ENCODE peak calls at places on chromosomes 6 and 20, in four cellular contexts. One of them, this sample, is unnamed. For H3K4me1, the result is how much of the 10 kb centered on the place peaks cover.

GRCh38 chr6:13696226-13696625 is 15.4 kb downstream of the RANBP9 start:
- DNase-seq in CD8-positive, alpha-beta T cell: no peak
- DNase-seq in mucosa of descending colon: no peak
- DNase-seq in colonic mucosa: no peak
- DNase-seq in this sample: no peak

GRCh38 chr20:47744803-47745202 is 40.5 kb downstream of the SULF2 start:
- DNase-seq in CD8-positive, alpha-beta T cell: no peak
- DNase-seq in mucosa of descending colon: no peak
- DNase-seq in colonic mucosa: no peak
- DNase-seq in this sample: no peak

GRCh38 chr6:136571065-136571464 is 20.8 kb upstream of the MAP7 start:
- DNase-seq in CD8-positive, alpha-beta T cell: no peak
- DNase-seq in mucosa of descending colon: no peak
- DNase-seq in colonic mucosa: no peak
- DNase-seq in this sample: no peak

GRCh38 chr6:142355481-142356174 is 53.8 kb downstream of the ADGRG6 start:
- DNase-seq in CD8-positive, alpha-beta T cell: no peak
- DNase-seq in mucosa of descending colon: no peak
- DNase-seq in colonic mucosa: no peak
- DNase-seq in this sample: no peak

GRCh38 chr6:75244063-75244575 is 518 bp upstream of the COX7A2 start:
- DNase-seq in CD8-positive, alpha-beta T cell: no peak
- DNase-seq in mucosa of descending colon: no peak
- DNase-seq in colonic mucosa: peak
- DNase-seq in this sample: no peak

GRCh38 chr6:79134699-79135474 is 56.8 kb upstream of the PHIP start:
- DNase-seq in CD8-positive, alpha-beta T cell: no peak
- DNase-seq in mucosa of descending colon: no peak
- DNase-seq in colonic mucosa: no peak
- DNase-seq in this sample: no peak

GRCh38 chr6:90136850-90137249 is 159.8 kb downstream of the BACH2 start:
- DNase-seq in CD8-positive, alpha-beta T cell: no peak
- DNase-seq in mucosa of descending colon: no peak
- DNase-seq in colonic mucosa: no peak
- DNase-seq in this sample: no peak

GRCh38 chr6:143778926-143779325 is 64.2 kb upstream of the LTV1 start:
- DNase-seq in CD8-positive, alpha-beta T cell: no peak
- DNase-seq in mucosa of descending colon: no peak
- DNase-seq in colonic mucosa: no peak
- DNase-seq in this sample: no peak

GRCh38 chr6:29633532-29633901 is 534 bp upstream of the GABBR1 start:
- DNase-seq in CD8-positive, alpha-beta T cell: no peak
- DNase-seq in mucosa of descending colon: no peak
- DNase-seq in colonic mucosa: no peak
- DNase-seq in this sample: no peak

GRCh38 chr20:11807070-11807741 is 110.5 kb upstream of the BTBD3 start:
- DNase-seq in CD8-positive, alpha-beta T cell: no peak
- DNase-seq in mucosa of descending colon: no peak
- DNase-seq in colonic mucosa: no peak
- DNase-seq in this sample: no peak

GRCh38 chr6:29628419-29629281 is 4.3 kb downstream of the GABBR1 start:
- DNase-seq in CD8-positive, alpha-beta T cell: peak
- DNase-seq in mucosa of descending colon: peak
- DNase-seq in colonic mucosa: peak
- DNase-seq in this sample: peak

GRCh38 chr20:57400262-57400701 is 9.1 kb downstream of the RBM38 start:
- DNase-seq in CD8-positive, alpha-beta T cell: no peak
- DNase-seq in mucosa of descending colon: peak
- DNase-seq in colonic mucosa: no peak
- DNase-seq in this sample: no peak

GRCh38 chr6:145199961-145200360 is 535.4 kb downstream of the EPM2A start:
- DNase-seq in CD8-positive, alpha-beta T cell: no peak
- DNase-seq in mucosa of descending colon: no peak
- DNase-seq in colonic mucosa: no peak
- DNase-seq in this sample: no peak

GRCh38 chr6:96394727-96395126 is 126.9 kb upstream of the UFL1 start:
- DNase-seq in CD8-positive, alpha-beta T cell: no peak
- DNase-seq in mucosa of descending colon: no peak
- DNase-seq in colonic mucosa: no peak
- DNase-seq in this sample: no peak

GRCh38 chr6:11485261-11485660 is 52.3 kb upstream of the TMEM170B start:
- DNase-seq in CD8-positive, alpha-beta T cell: no peak
- DNase-seq in mucosa of descending colon: no peak
- DNase-seq in colonic mucosa: no peak
- DNase-seq in this sample: no peak

GRCh38 chr6:70673601-70674000 is 5.9 kb downstream of the SMAP1 start:
- DNase-seq in CD8-positive, alpha-beta T cell: no peak
- DNase-seq in mucosa of descending colon: no peak
- DNase-seq in colonic mucosa: no peak
- DNase-seq in this sample: no peak

GRCh38 chr6:44416103-44416502 is 28.6 kb downstream of the CDC5L start:
- DNase-seq in CD8-positive, alpha-beta T cell: no peak
- DNase-seq in mucosa of descending colon: no peak
- DNase-seq in colonic mucosa: no peak
- DNase-seq in this sample: no peak

GRCh38 chr20:19497064-19497463 is 261.0 kb upstream of the RIN2 start:
- DNase-seq in CD8-positive, alpha-beta T cell: no peak
- DNase-seq in mucosa of descending colon: no peak
- DNase-seq in colonic mucosa: no peak
- DNase-seq in this sample: no peak

GRCh38 chr6:106527979-106528378 is 101.3 kb downstream of the RTN4IP1 start:
- DNase-seq in CD8-positive, alpha-beta T cell: no peak
- DNase-seq in mucosa of descending colon: no peak
- DNase-seq in colonic mucosa: no peak
- DNase-seq in this sample: no peak

GRCh38 chr20:64119681-64120341 is 12.4 kb upstream of the NPBWR2 start:
- DNase-seq in CD8-positive, alpha-beta T cell: no peak
- DNase-seq in mucosa of descending colon: no peak
- DNase-seq in colonic mucosa: no peak
- DNase-seq in this sample: no peak

GRCh38 chr20:31819083-31819784 is at the start of gene MYLK2:
- DNase-seq in CD8-positive, alpha-beta T cell: no peak
- DNase-seq in mucosa of descending colon: no peak
- DNase-seq in colonic mucosa: no peak
- DNase-seq in this sample: no peak

GRCh38 chr6:111784423-111784822 is 88.8 kb downstream of the FYN start:
- DNase-seq in CD8-positive, alpha-beta T cell: no peak
- DNase-seq in mucosa of descending colon: no peak
- DNase-seq in colonic mucosa: no peak
- DNase-seq in this sample: no peak

GRCh38 chr20:4243071-4243470 is 227.7 kb upstream of the RNF24 start:
- DNase-seq in CD8-positive, alpha-beta T cell: no peak
- DNase-seq in mucosa of descending colon: no peak
- DNase-seq in colonic mucosa: no peak
- DNase-seq in this sample: no peak

GRCh38 chr20:3218307-3218988 is 9.2 kb downstream of the ITPA start:
- DNase-seq in CD8-positive, alpha-beta T cell: peak
- DNase-seq in mucosa of descending colon: peak
- DNase-seq in colonic mucosa: peak
- DNase-seq in this sample: no peak

GRCh38 chr20:62961310-62961783 is 8.8 kb downstream of the SLC17A9 start:
- DNase-seq in CD8-positive, alpha-beta T cell: no peak
- DNase-seq in mucosa of descending colon: no peak
- DNase-seq in colonic mucosa: no peak
- DNase-seq in this sample: no peak

GRCh38 chr20:16007978-16008377 is 565.3 kb downstream of the KIF16B start:
- DNase-seq in CD8-positive, alpha-beta T cell: no peak
- DNase-seq in mucosa of descending colon: no peak
- DNase-seq in colonic mucosa: no peak
- DNase-seq in this sample: no peak

GRCh38 chr6:13357551-13358075 is 29.3 kb upstream of the TBC1D7 start:
- DNase-seq in CD8-positive, alpha-beta T cell: no peak
- DNase-seq in mucosa of descending colon: no peak
- DNase-seq in colonic mucosa: no peak
- DNase-seq in this sample: no peak

GRCh38 chr6:137652961-137653697 is 158.9 kb upstream of the OLIG3 start:
- DNase-seq in CD8-positive, alpha-beta T cell: no peak
- DNase-seq in mucosa of descending colon: no peak
- DNase-seq in colonic mucosa: no peak
- DNase-seq in this sample: no peak

GRCh38 chr6:150876598-150876997 is 11.1 kb downstream of the MTHFD1L start:
- DNase-seq in CD8-positive, alpha-beta T cell: no peak
- DNase-seq in mucosa of descending colon: no peak
- DNase-seq in colonic mucosa: peak
- DNase-seq in this sample: no peak

GRCh38 chr20:9989066-9989724 is 45.6 kb upstream of the ANKEF1 start:
- DNase-seq in CD8-positive, alpha-beta T cell: no peak
- DNase-seq in mucosa of descending colon: no peak
- DNase-seq in colonic mucosa: no peak
- DNase-seq in this sample: no peak

GRCh38 chr20:23889775-23890187 is 10.2 kb upstream of the CST5 start:
- DNase-seq in CD8-positive, alpha-beta T cell: peak
- DNase-seq in mucosa of descending colon: peak
- DNase-seq in colonic mucosa: peak
- DNase-seq in this sample: no peak

GRCh38 chr6:33430991-33431879 is 11.4 kb downstream of the SYNGAP1 start:
- DNase-seq in CD8-positive, alpha-beta T cell: peak
- DNase-seq in mucosa of descending colon: peak
- DNase-seq in colonic mucosa: no peak
- DNase-seq in this sample: peak
- H3K4me3 ChIP-seq in CD8-positive, alpha-beta T cell: peak
- H3K4me3 ChIP-seq in mucosa of descending colon: no peak
- H3K4me3 ChIP-seq in colonic mucosa: no peak
- H3K4me3 ChIP-seq in this sample: no peak

GRCh38 chr20:38076548-38076947 is 43.0 kb downstream of the RPRD1B start:
- DNase-seq in CD8-positive, alpha-beta T cell: no peak
- DNase-seq in mucosa of descending colon: no peak
- DNase-seq in colonic mucosa: no peak
- DNase-seq in this sample: no peak
- H3K4me1 ChIP-seq in CD8-positive, alpha-beta T cell: under half
- H3K4me1 ChIP-seq in mucosa of descending colon: under half
- H3K4me1 ChIP-seq in colonic mucosa: under half
- H3K4me1 ChIP-seq in this sample: under half

GRCh38 chr6:97668716-97669115 is 385.7 kb upstream of the MMS22L start:
- DNase-seq in CD8-positive, alpha-beta T cell: no peak
- DNase-seq in mucosa of descending colon: no peak
- DNase-seq in colonic mucosa: no peak
- DNase-seq in this sample: no peak
- H3K4me3 ChIP-seq in CD8-positive, alpha-beta T cell: no peak
- H3K4me3 ChIP-seq in mucosa of descending colon: no peak
- H3K4me3 ChIP-seq in colonic mucosa: no peak
- H3K4me3 ChIP-seq in this sample: peak

DNA sequence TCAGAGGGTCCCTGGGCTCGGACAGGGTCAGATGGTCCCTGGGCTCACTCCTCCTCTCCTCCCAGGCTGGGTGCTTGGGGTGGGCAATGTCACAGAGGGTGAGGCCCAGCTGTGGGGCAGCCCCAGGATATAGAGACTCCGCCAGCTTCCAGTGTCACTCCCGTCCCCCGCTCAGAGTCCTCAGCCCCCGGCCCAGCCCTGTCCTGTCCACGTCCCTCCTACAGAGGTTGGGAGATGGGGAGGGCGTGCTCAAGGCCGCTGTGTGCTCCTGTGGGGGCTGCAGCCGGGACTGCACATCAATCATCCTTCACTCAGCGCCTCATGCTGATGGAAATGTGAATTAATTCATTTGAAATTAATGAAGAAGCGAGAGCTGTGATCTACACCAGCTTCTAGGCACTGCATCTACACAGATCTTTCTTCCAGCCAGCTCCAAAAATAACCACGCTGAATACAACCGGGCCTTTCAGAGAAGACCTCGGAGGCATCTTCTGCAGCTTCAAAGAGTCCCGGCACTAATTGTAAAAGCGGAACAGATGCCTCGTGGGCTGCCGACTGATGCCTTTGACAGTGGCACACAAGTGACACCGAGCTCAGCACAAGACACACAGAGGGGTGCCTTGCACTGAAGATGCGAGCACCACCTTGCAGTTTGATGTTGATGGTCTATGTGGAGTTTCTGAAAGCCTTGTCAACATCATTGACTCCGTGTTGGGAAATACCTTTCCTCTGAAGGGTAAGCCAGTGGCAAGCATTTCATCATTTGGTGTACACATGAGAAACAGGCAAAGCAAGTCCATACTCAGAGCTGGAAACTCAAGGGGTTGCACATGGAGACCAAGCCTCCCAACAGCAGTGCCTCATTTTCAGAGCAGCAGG is 39.3 kb downstream of the DACT2 start:
- DNase-seq in CD8-positive, alpha-beta T cell: no peak
- DNase-seq in mucosa of descending colon: no peak
- DNase-seq in colonic mucosa: no peak
- DNase-seq in this sample: no peak
- H3K4me1 ChIP-seq in CD8-positive, alpha-beta T cell: under half
- H3K4me1 ChIP-seq in mucosa of descending colon: under half
- H3K4me1 ChIP-seq in colonic mucosa: under half
- H3K4me1 ChIP-seq in this sample: under half

GRCh38 chr6:24358219-24358821 is 461 bp upstream of the DCDC2 start:
- DNase-seq in CD8-positive, alpha-beta T cell: no peak
- DNase-seq in mucosa of descending colon: peak
- DNase-seq in colonic mucosa: peak
- DNase-seq in this sample: no peak
- H3K4me3 ChIP-seq in CD8-positive, alpha-beta T cell: peak
- H3K4me3 ChIP-seq in mucosa of descending colon: no peak
- H3K4me3 ChIP-seq in colonic mucosa: peak
- H3K4me3 ChIP-seq in this sample: peak